ENCODE peak calls at places on chromosomes 4 and X, in six cellular contexts. G is prostate gland, N is testis, Q is thoracic aorta, O is upper lobe of right lung, D is uterus. B is an unnamed sample. For H3K4me1, the result is how much of the 10 kb centered on the place peaks cover.

GRCh38 chr4:145132521-145133098 is 34.5 kb downstream of the ABCE1 start:
- DNase-seq in G (no peak), N (no peak), Q (no peak), O (no peak), D (no peak), B (peak)

GRCh38 chrX:55623100-55623499 is at the start of gene FOXR2:
- DNase-seq in G (no peak), N (no peak), Q (no peak), O (no peak), D (no peak), B (no peak)

GRCh38 chr4:118076958-118077766 is 42.9 kb downstream of the NDST3 start:
- DNase-seq in G (no peak), N (peak), Q (no peak), O (no peak), D (no peak), B (no peak)

GRCh38 chr4:94410678-94411206 is 41.0 kb upstream of the PDLIM5 start:
- DNase-seq in G (peak), N (peak), Q (peak), O (no peak), D (peak), B (no peak)

GRCh38 chr4:3745886-3746656 is 20.1 kb upstream of the ADRA2C start:
- DNase-seq in G (no peak), N (peak), Q (no peak), O (no peak), D (no peak), B (no peak)

GRCh38 chr4:8267077-8267476 is 2.5 kb upstream of the HTRA3 start:
- DNase-seq in G (peak), N (peak), Q (no peak), O (peak), D (peak), B (peak)

GRCh38 chrX:19715711-19716638 is 171.4 kb downstream of the SH3KBP1 start:
- DNase-seq in G (no peak), N (no peak), Q (no peak), O (no peak), D (no peak), B (no peak)

GRCh38 chr4:47650584-47651130 is 165.6 kb downstream of the ATP10D start:
- DNase-seq in G (no peak), N (no peak), Q (no peak), O (no peak), D (no peak), B (no peak)

GRCh38 chr4:5955201-5955821 is 62.4 kb upstream of the CRMP1 start:
- DNase-seq in G (no peak), N (no peak), Q (no peak), O (peak), D (no peak), B (peak)

GRCh38 chrX:13808293-13808692 is 8.6 kb downstream of the GPM6B start:
- DNase-seq in G (no peak), N (no peak), Q (no peak), O (no peak), D (no peak), B (no peak)

GRCh38 chr4:111434581-111434980 is 710.7 kb upstream of the FAM241A start:
- DNase-seq in G (no peak), N (no peak), Q (no peak), O (no peak), D (no peak), B (no peak)

GRCh38 chr4:100421356-100421978 is 96.4 kb downstream of the EMCN start:
- DNase-seq in G (no peak), N (no peak), Q (no peak), O (no peak), D (no peak), B (no peak)

GRCh38 chr4:27278615-27279014 is 418.0 kb downstream of the STIM2 start:
- DNase-seq in G (no peak), N (peak), Q (no peak), O (no peak), D (no peak), B (no peak)

GRCh38 chr4:54274786-54275503 is 45.9 kb downstream of the PDGFRA start:
- DNase-seq in G (no peak), N (no peak), Q (no peak), O (no peak), D (no peak), B (no peak)

GRCh38 chr4:185839204-185839712 is 27.3 kb upstream of the SORBS2 start:
- DNase-seq in G (no peak), N (peak), Q (peak), O (no peak), D (peak), B (peak)

GRCh38 chr4:60378010-60378409 is 822.1 kb upstream of the ADGRL3 start:
- DNase-seq in G (no peak), N (no peak), Q (no peak), O (no peak), D (no peak), B (no peak)

GRCh38 chr4:94813221-94813620 is 55.5 kb downstream of the BMPR1B start:
- DNase-seq in G (no peak), N (no peak), Q (no peak), O (no peak), D (no peak), B (no peak)

GRCh38 chr4:56240554-56241190 is 146.6 kb downstream of the AASDH start:
- DNase-seq in G (no peak), N (no peak), Q (no peak), O (no peak), D (no peak), B (no peak)

GRCh38 chr4:99447079-99447478 is 11.9 kb upstream of the ADH7 start:
- DNase-seq in G (no peak), N (no peak), Q (no peak), O (no peak), D (no peak), B (peak)

GRCh38 chr4:124555959-124556358 is 156.6 kb downstream of the ANKRD50 start:
- DNase-seq in G (no peak), N (no peak), Q (no peak), O (no peak), D (no peak), B (no peak)

GRCh38 chrX:17854069-17854468 is 7.0 kb downstream of the RAI2 start:
- DNase-seq in G (no peak), N (no peak), Q (no peak), O (no peak), D (no peak), B (no peak)

GRCh38 chr4:161364681-161365080 is 799.1 kb downstream of the FSTL5 start:
- DNase-seq in G (no peak), N (no peak), Q (no peak), O (no peak), D (no peak), B (no peak)

GRCh38 chr4:123381996-123382395 is 14.6 kb upstream of the SPRY1 start:
- DNase-seq in G (no peak), N (no peak), Q (no peak), O (no peak), D (no peak), B (no peak)

GRCh38 chrX:129577473-129577872 is 37.4 kb downstream of the OCRL start:
- DNase-seq in G (no peak), N (peak), Q (peak), O (no peak), D (no peak), B (no peak)

GRCh38 chr4:188113156-188113555 is 3.8 kb upstream of the TRIML2 start:
- DNase-seq in G (no peak), N (no peak), Q (no peak), O (no peak), D (no peak), B (no peak)

GRCh38 chr4:28277931-28278330 is 1417.3 kb downstream of the STIM2 start:
- DNase-seq in G (no peak), N (no peak), Q (no peak), O (no peak), D (no peak), B (no peak)

GRCh38 chrX:5236096-5236495 is 992.6 kb downstream of the NLGN4X start:
- DNase-seq in G (no peak), N (no peak), Q (no peak), O (no peak), D (no peak), B (no peak)

GRCh38 chr4:120561648-120562047 is 360.9 kb downstream of the PRDM5 start:
- DNase-seq in G (no peak), N (no peak), Q (no peak), O (no peak), D (no peak), B (no peak)

GRCh38 chrX:5632887-5633286 is 595.8 kb downstream of the NLGN4X start:
- DNase-seq in G (no peak), N (no peak), Q (no peak), O (no peak), D (no peak), B (no peak)

GRCh38 chr4:173314715-173315114 is 19.4 kb downstream of the HMGB2 start:
- DNase-seq in G (no peak), N (no peak), Q (no peak), O (no peak), D (no peak), B (no peak)

GRCh38 chr4:25813705-25814104 is 49.1 kb downstream of the SEL1L3 start:
- DNase-seq in G (no peak), N (no peak), Q (no peak), O (no peak), D (no peak), B (no peak)

GRCh38 chrX:108399427-108400165 is 38.6 kb downstream of the COL4A6 start:
- DNase-seq in G (peak), N (no peak), Q (no peak), O (no peak), D (no peak), B (no peak)

GRCh38 chrX:10945463-10945862 is 165.7 kb upstream of the HCCS start:
- DNase-seq in G (no peak), N (no peak), Q (no peak), O (no peak), D (no peak), B (no peak)

GRCh38 chrX:82648062-82648461 is 860.0 kb upstream of the POU3F4 start:
- DNase-seq in G (no peak), N (no peak), Q (no peak), O (no peak), D (no peak), B (no peak)

GRCh38 chrX:71282514-71283408 is 674 bp upstream of the NONO start:
- DNase-seq in G (no peak), N (peak), Q (no peak), O (no peak), D (no peak), B (no peak)

GRCh38 chrX:105331244-105331643 is 110.8 kb upstream of the TEX13A start:
- DNase-seq in G (no peak), N (no peak), Q (no peak), O (no peak), D (no peak), B (no peak)

GRCh38 chrX:68433981-68434299 is 645 bp upstream of the OPHN1 start:
- DNase-seq in G (no peak), N (no peak), Q (no peak), O (no peak), D (no peak), B (no peak)
- H3K4me3 ChIP-seq in G (peak), N (peak), Q (peak), O (peak), D (peak), B (no peak)

GRCh38 chr4:75683482-75684155 is 10.4 kb upstream of the G3BP2 start:
- DNase-seq in G (no peak), N (no peak), Q (no peak), O (no peak), D (no peak), B (no peak)
- H3K27ac ChIP-seq in G (no peak), N (no peak), Q (no peak), O (no peak), D (no peak), B (no peak)

GRCh38 chr4:153447175-153447887 is 18.8 kb upstream of the TMEM131L start:
- DNase-seq in G (no peak), N (no peak), Q (no peak), O (no peak), D (no peak), B (no peak)

GRCh38 chr4:153451931-153452660 is 14.1 kb upstream of the TMEM131L start:
- DNase-seq in G (no peak), N (no peak), Q (no peak), O (no peak), D (no peak), B (peak)

GRCh38 chr4:153450545-153450917 is 15.6 kb upstream of the TMEM131L start:
- DNase-seq in G (no peak), N (no peak), Q (no peak), O (no peak), D (no peak), B (no peak)

GRCh38 chr4:153448003-153448731 is 18.0 kb upstream of the TMEM131L start:
- DNase-seq in G (no peak), N (no peak), Q (no peak), O (no peak), D (no peak), B (no peak)

GRCh38 chr4:153449338-153449737 is 16.8 kb upstream of the TMEM131L start:
- DNase-seq in G (no peak), N (no peak), Q (no peak), O (no peak), D (no peak), B (no peak)
- H3K4me1 ChIP-seq in G (under half), N (under half), Q (under half), O (under half), D (under half), B (under half)

GRCh38 chrX:131288738-131289511 is at the start of gene IGSF1:
- DNase-seq in G (peak), N (peak), Q (no peak), O (no peak), D (peak), B (peak)
- H3K4me3 ChIP-seq in G (no peak), N (no peak), Q (peak), O (no peak), D (no peak), B (no peak)

DNA sequence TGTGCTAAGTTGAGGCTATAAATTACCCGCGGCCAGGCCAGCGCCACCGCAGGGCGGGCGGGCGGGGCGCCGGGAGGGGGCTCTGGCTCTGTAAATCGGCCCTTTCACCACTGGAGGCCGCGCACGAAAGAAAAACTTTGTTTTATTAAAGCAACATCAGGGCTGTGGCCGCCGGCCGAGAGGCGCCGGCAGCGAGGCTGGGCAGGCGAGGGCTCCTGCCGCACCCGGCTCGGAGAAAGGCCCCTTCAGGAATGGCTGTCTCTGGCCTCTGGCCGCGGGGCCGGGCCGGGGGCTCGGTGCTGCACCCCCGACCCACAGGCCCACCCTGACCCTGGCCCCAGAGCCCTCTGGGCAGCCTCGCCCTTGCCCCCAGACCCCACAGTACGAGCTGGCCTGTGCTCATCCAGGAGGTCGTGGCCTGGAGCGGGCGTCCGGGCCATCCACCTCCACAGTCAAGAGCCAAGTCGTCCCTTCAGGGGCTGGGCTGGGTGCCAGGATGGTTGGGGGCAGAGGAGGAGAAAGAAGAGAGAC is 29.5 kb upstream of the FGFR3 start:
- DNase-seq in G (no peak), N (peak), Q (no peak), O (no peak), D (peak), B (no peak)
- H3K27ac ChIP-seq in G (no peak), N (no peak), Q (no peak), O (no peak), D (no peak), B (peak)

GRCh38 chr4:176788248-176788647 is 4.5 kb downstream of the VEGFC start:
- DNase-seq in G (no peak), N (no peak), Q (no peak), O (no peak), D (no peak), B (no peak)
- H3K4me1 ChIP-seq in G (under half), N (under half), Q (under half), O (under half), D (under half), B (under half)

DNA sequence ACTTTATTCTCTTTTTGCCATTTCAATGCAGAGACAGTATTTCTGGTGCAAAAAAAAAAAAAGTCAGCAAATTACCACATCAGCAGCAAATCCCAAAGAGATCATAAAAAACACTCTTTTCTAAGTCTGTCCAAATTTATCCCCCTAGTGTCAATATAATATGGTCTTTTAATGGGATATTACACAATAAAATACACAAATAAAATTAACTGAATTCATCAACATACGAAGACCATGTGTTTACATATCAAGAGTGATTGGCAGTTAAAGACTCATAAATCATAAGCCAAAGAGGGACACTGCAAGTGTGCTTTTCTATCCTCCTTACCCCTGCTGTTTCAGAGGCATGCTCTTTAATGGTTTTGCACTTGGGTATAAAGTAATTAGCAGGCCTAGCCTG is 340.2 kb upstream of the DKK2 start:
- DNase-seq in G (no peak), N (no peak), Q (no peak), O (no peak), D (no peak), B (no peak)
- H3K4me3 ChIP-seq in G (no peak), N (no peak), Q (no peak), O (no peak), D (no peak), B (no peak)

B was measured in body of pancreas.